ENCODE peak calls at places on chromosomes 2 and 18, in four cellular contexts. Y is NCI-H146, F is HEK293T, Q is AG04449. G is an unnamed sample.

GRCh38 chr2:341912-342311 is 54.0 kb upstream of the ALKAL2 start:
- DNase-seq in Q (no peak), F (no peak), Y (no peak), G (no peak)

GRCh38 chr2:22359020-22359672 is 1025.8 kb upstream of the KLHL29 start:
- DNase-seq in Y (no peak), Q (no peak), F (no peak), G (no peak)

GRCh38 chr2:74186038-74186437 is 7.4 kb upstream of the MOB1A start:
- DNase-seq in F (no peak), Q (no peak), Y (no peak), G (no peak)

GRCh38 chr2:19687260-19687659 is 214.5 kb downstream of the TTC32 start:
- DNase-seq in Q (no peak), F (no peak), Y (no peak), G (no peak)

GRCh38 chr2:105788670-105789290 is 44.1 kb downstream of the NCK2 start:
- DNase-seq in Y (no peak), Q (no peak), F (no peak), G (no peak)

GRCh38 chr2:75994759-75995158 is 284.0 kb upstream of the GCFC2 start:
- DNase-seq in Y (no peak), Q (no peak), F (peak), G (no peak)

GRCh38 chr2:68767031-68767961 is 32.7 kb downstream of the ARHGAP25 start:
- DNase-seq in Q (no peak), F (no peak), Y (no peak), G (no peak)

GRCh38 chr2:129923265-129924141 is 56.0 kb upstream of the RAB6C start:
- DNase-seq in Y (peak), F (peak), Q (no peak), G (no peak)

GRCh38 chr2:47452761-47453160 is 49.8 kb downstream of the MSH2 start:
- DNase-seq in Y (no peak), Q (no peak), F (no peak), G (no peak)

GRCh38 chr2:233419626-233420431 is 65.5 kb downstream of the DGKD start:
- DNase-seq in Q (no peak), Y (no peak), F (no peak), G (no peak)

GRCh38 chr2:16666453-16666801 is 793 bp upstream of the CYRIA start:
- DNase-seq in Q (no peak), F (no peak), Y (no peak), G (no peak)

GRCh38 chr2:189799531-189799930 is 15.3 kb downstream of the PMS1 start:
- DNase-seq in Q (no peak), F (no peak), Y (no peak), G (no peak)

GRCh38 chr18:74221081-74221480 is 70.7 kb downstream of the CYB5A start:
- DNase-seq in Y (peak), Q (no peak), F (no peak), G (no peak)

GRCh38 chr18:3998698-3999333 is 456.3 kb downstream of the DLGAP1 start:
- DNase-seq in F (peak), Y (peak), Q (no peak), G (peak)

GRCh38 chr2:42865884-42866861 is 73.8 kb upstream of the HAAO start:
- DNase-seq in Q (no peak), Y (no peak), F (no peak), G (no peak)

GRCh38 chr18:33833847-33834246 is 255.8 kb downstream of the ASXL3 start:
- DNase-seq in Y (peak), F (no peak), Q (no peak), G (no peak)

GRCh38 chr2:238754259-238754658 is 93.6 kb upstream of the TWIST2 start:
- DNase-seq in F (no peak), Y (no peak), Q (no peak), G (no peak)

GRCh38 chr2:125224830-125225229 is 1199.7 kb downstream of the CNTNAP5 start:
- DNase-seq in F (peak), Q (no peak), Y (peak), G (no peak)

GRCh38 chr2:161423351-161424178 is 7.5 kb downstream of the TBR1 start:
- DNase-seq in F (no peak), Y (no peak), Q (no peak), G (no peak)

GRCh38 chr2:100291152-100291970 is 30.9 kb downstream of the LONRF2 start:
- DNase-seq in Y (no peak), F (peak), Q (peak), G (peak)

GRCh38 chr2:150046211-150046610 is 441.3 kb downstream of the RND3 start:
- DNase-seq in F (no peak), Y (no peak), Q (no peak), G (no peak)

GRCh38 chr18:40365526-40365925 is 1589.5 kb upstream of the PIK3C3 start:
- DNase-seq in F (no peak), Q (no peak), Y (no peak), G (no peak)

GRCh38 chr2:197294260-197294659 is 16.3 kb downstream of the ANKRD44 start:
- DNase-seq in Q (no peak), F (no peak), Y (no peak), G (no peak)

GRCh38 chr18:76459687-76460350 is 35.2 kb downstream of the ZNF516 start:
- DNase-seq in F (no peak), Q (peak), Y (no peak), G (peak)

GRCh38 chr2:135130751-135131150 is 78.7 kb downstream of the RAB3GAP1 start:
- DNase-seq in Q (no peak), F (no peak), Y (no peak), G (no peak)

GRCh38 chr18:40159141-40160017 is 1795.7 kb upstream of the PIK3C3 start:
- DNase-seq in Y (peak), F (peak), Q (no peak), G (no peak)

GRCh38 chr2:5368263-5368662 is 323.9 kb upstream of the SOX11 start:
- DNase-seq in Q (no peak), F (no peak), Y (peak), G (no peak)

GRCh38 chr2:68734688-68735525 is at the start of gene ARHGAP25:
- DNase-seq in Y (no peak), F (no peak), Q (no peak), G (no peak)